ENCODE peak calls at places on chromosomes 11 and 22, in five cellular contexts. One of them, this sample, is unnamed.

GRCh38 chr11:116255234-116255953 is 517.4 kb downstream of the BUD13 start:
- DNase-seq in cardiac muscle cell: no peak
- DNase-seq in fibroblast of lung: no peak
- DNase-seq in aorta: no peak
- DNase-seq in PC-3: no peak
- DNase-seq in this sample: no peak

GRCh38 chr11:115980336-115980735 is 476.1 kb upstream of the CADM1 start:
- DNase-seq in aorta: no peak
- DNase-seq in PC-3: no peak
- DNase-seq in cardiac muscle cell: no peak
- DNase-seq in fibroblast of lung: no peak
- DNase-seq in this sample: no peak

GRCh38 chr11:14244926-14245325 is 114.1 kb downstream of the RRAS2 start:
- DNase-seq in cardiac muscle cell: no peak
- DNase-seq in aorta: no peak
- DNase-seq in PC-3: no peak
- DNase-seq in fibroblast of lung: no peak
- DNase-seq in this sample: no peak

GRCh38 chr11:70204466-70204799 is 1.3 kb downstream of the FADD start:
- DNase-seq in aorta: no peak
- DNase-seq in fibroblast of lung: no peak
- DNase-seq in cardiac muscle cell: no peak
- DNase-seq in PC-3: no peak
- DNase-seq in this sample: no peak

GRCh38 chr11:101446238-101446637 is 137.6 kb downstream of the TRPC6 start:
- DNase-seq in PC-3: peak; percentile 94
- DNase-seq in cardiac muscle cell: peak; percentile 31
- DNase-seq in aorta: no peak
- DNase-seq in fibroblast of lung: peak; percentile 31
- DNase-seq in this sample: no peak

GRCh38 chr11:66857234-66857926 is 516 bp downstream of the LRFN4 start:
- DNase-seq in cardiac muscle cell: no peak
- DNase-seq in PC-3: no peak
- DNase-seq in fibroblast of lung: no peak
- DNase-seq in aorta: no peak
- DNase-seq in this sample: no peak

GRCh38 chr11:78753297-78753696 is 178.6 kb upstream of the NARS2 start:
- DNase-seq in cardiac muscle cell: no peak
- DNase-seq in fibroblast of lung: no peak
- DNase-seq in PC-3: no peak
- DNase-seq in aorta: no peak
- DNase-seq in this sample: no peak

GRCh38 chr11:2737226-2737590 is 37.4 kb upstream of the KCNQ1OT1 start:
- DNase-seq in cardiac muscle cell: no peak
- DNase-seq in aorta: no peak
- DNase-seq in fibroblast of lung: no peak
- DNase-seq in PC-3: peak; percentile 26
- DNase-seq in this sample: no peak

GRCh38 chr11:118998822-118999221 is 884 bp downstream of the CENATAC start:
- DNase-seq in aorta: no peak
- DNase-seq in cardiac muscle cell: peak; percentile 65
- DNase-seq in fibroblast of lung: peak; percentile 39
- DNase-seq in PC-3: peak; percentile 97
- DNase-seq in this sample: no peak

GRCh38 chr11:69540118-69541000 is 58.9 kb downstream of the LINC01488 start:
- DNase-seq in fibroblast of lung: no peak
- DNase-seq in cardiac muscle cell: no peak
- DNase-seq in aorta: peak; percentile 93
- DNase-seq in PC-3: peak; percentile 16
- DNase-seq in this sample: no peak

GRCh38 chr22:30541979-30542810 is 4.3 kb downstream of the SEC14L6 start:
- DNase-seq in cardiac muscle cell: peak; percentile 25
- DNase-seq in PC-3: no peak
- DNase-seq in fibroblast of lung: peak; percentile 5
- DNase-seq in aorta: no peak
- DNase-seq in this sample: no peak

GRCh38 chr11:16863382-16863781 is 124.9 kb downstream of the C11orf58 start:
- DNase-seq in cardiac muscle cell: no peak
- DNase-seq in fibroblast of lung: no peak
- DNase-seq in PC-3: no peak
- DNase-seq in aorta: no peak
- DNase-seq in this sample: no peak

GRCh38 chr11:63508009-63508408 is 2.1 kb downstream of the LGALS12 start:
- DNase-seq in PC-3: peak; percentile 51
- DNase-seq in cardiac muscle cell: peak; percentile 65
- DNase-seq in fibroblast of lung: no peak
- DNase-seq in aorta: no peak
- DNase-seq in this sample: no peak

GRCh38 chr11:14261094-14261493 is 97.9 kb downstream of the RRAS2 start:
- DNase-seq in fibroblast of lung: peak; percentile 46
- DNase-seq in cardiac muscle cell: no peak
- DNase-seq in PC-3: no peak
- DNase-seq in aorta: no peak
- DNase-seq in this sample: no peak

GRCh38 chr11:97683733-97684132 is 1293.9 kb downstream of the JRKL start:
- DNase-seq in PC-3: peak; percentile 32
- DNase-seq in aorta: no peak
- DNase-seq in fibroblast of lung: no peak
- DNase-seq in cardiac muscle cell: peak; percentile 10
- DNase-seq in this sample: no peak

GRCh38 chr11:102950622-102951081 is 4.9 kb downstream of the MMP13 start:
- DNase-seq in fibroblast of lung: peak; percentile 87
- DNase-seq in PC-3: peak; percentile 92
- DNase-seq in cardiac muscle cell: peak; percentile 23
- DNase-seq in aorta: no peak
- DNase-seq in this sample: no peak

GRCh38 chr22:27719535-27720227 is 81.9 kb downstream of the MN1 start:
- DNase-seq in PC-3: no peak
- DNase-seq in cardiac muscle cell: no peak
- DNase-seq in aorta: peak; percentile 66
- DNase-seq in fibroblast of lung: peak; percentile 22
- DNase-seq in this sample: no peak

GRCh38 chr22:31296258-31296657 is 4.0 kb upstream of the PIK3IP1 start:
- DNase-seq in cardiac muscle cell: peak; percentile 58
- DNase-seq in PC-3: no peak
- DNase-seq in fibroblast of lung: peak; percentile 57
- DNase-seq in aorta: no peak
- DNase-seq in this sample: no peak

GRCh38 chr11:1479678-1480118 is 6.9 kb downstream of the MOB2 start:
- DNase-seq in PC-3: no peak
- DNase-seq in fibroblast of lung: no peak
- DNase-seq in aorta: peak; percentile 63
- DNase-seq in cardiac muscle cell: no peak
- DNase-seq in this sample: no peak

GRCh38 chr22:38685761-38686160 is 4.0 kb downstream of the TOMM22 start:
- DNase-seq in fibroblast of lung: no peak
- DNase-seq in aorta: no peak
- DNase-seq in cardiac muscle cell: no peak
- DNase-seq in PC-3: no peak
- DNase-seq in this sample: no peak

GRCh38 chr11:34749666-34750659 is 129.1 kb downstream of the EHF start:
- DNase-seq in fibroblast of lung: peak; percentile 98
- DNase-seq in PC-3: peak; percentile 91
- DNase-seq in aorta: peak; percentile 84
- DNase-seq in cardiac muscle cell: peak; percentile 98
- DNase-seq in this sample: no peak

GRCh38 chr11:16669799-16670415 is 68.5 kb upstream of the C11orf58 start:
- DNase-seq in aorta: no peak
- DNase-seq in PC-3: peak; percentile 69
- DNase-seq in cardiac muscle cell: peak; percentile 15
- DNase-seq in fibroblast of lung: peak; percentile 24
- DNase-seq in this sample: no peak

GRCh38 chr11:5689551-5689983 is at the start of gene TRIM22:
- DNase-seq in fibroblast of lung: peak; percentile 62
- DNase-seq in cardiac muscle cell: peak; percentile 84
- DNase-seq in aorta: no peak
- DNase-seq in PC-3: no peak
- DNase-seq in this sample: peak; percentile 74

GRCh38 chr11:126978155-126978554 is 22.4 kb downstream of the KIRREL3 start:
- DNase-seq in aorta: no peak
- DNase-seq in PC-3: no peak
- DNase-seq in cardiac muscle cell: no peak
- DNase-seq in fibroblast of lung: no peak
- DNase-seq in this sample: no peak

GRCh38 chr11:44368886-44369285 is 58.9 kb upstream of the ALX4 start:
- DNase-seq in PC-3: no peak
- DNase-seq in fibroblast of lung: no peak
- DNase-seq in cardiac muscle cell: no peak
- DNase-seq in aorta: no peak
- DNase-seq in this sample: no peak

GRCh38 chr11:45677811-45678515 is 12.5 kb upstream of the CHST1 start:
- DNase-seq in aorta: peak; percentile 61
- DNase-seq in cardiac muscle cell: no peak
- DNase-seq in PC-3: no peak
- DNase-seq in fibroblast of lung: no peak
- DNase-seq in this sample: no peak

GRCh38 chr22:29726512-29727247 is 6.9 kb downstream of the CABP7 start:
- DNase-seq in fibroblast of lung: no peak
- DNase-seq in cardiac muscle cell: no peak
- DNase-seq in PC-3: no peak
- DNase-seq in aorta: no peak
- DNase-seq in this sample: no peak

DNA sequence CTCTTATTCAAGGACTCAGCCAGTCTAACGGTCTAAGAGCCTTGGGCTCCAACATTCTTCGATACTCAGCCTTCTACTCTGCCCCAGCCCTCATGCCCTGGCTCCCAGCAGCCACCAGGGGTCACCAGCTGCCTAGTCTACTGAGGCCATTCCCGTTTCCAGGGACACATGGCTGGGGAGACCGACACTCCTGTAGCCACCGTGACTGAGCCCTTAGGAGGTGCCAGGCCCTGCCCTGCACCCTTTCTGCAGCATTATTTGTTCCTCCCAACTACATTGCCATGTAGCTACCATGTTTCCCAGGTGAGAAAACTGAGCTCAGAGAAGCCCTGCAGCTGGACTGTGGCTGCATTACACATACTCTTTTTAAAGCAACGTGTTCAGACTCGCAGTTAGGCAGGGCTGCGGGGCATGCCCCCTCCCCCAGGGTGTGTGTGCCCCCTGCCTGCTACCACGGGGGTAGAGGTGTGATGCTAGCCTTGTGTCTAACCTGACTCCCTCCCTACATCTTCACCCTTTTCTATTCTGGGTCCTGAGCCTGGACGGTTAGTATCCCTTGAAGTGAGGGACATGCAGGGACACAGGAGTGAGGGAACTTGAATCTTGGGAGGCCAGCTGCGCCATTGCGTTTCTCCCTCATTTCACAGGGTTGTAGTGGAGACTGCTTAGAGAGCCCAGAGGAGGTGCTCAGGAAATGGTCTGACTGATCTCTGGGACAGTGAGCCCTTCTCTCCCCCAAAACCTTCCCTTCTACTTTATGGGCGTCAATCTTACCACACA is 17.5 kb downstream of the ATG16L2 start:
- DNase-seq in cardiac muscle cell: peak; percentile 83
- DNase-seq in fibroblast of lung: peak; percentile 77
- DNase-seq in PC-3: peak; percentile 76
- DNase-seq in aorta: peak; percentile 94
- DNase-seq in this sample: peak; percentile 40
- H3K27ac ChIP-seq in cardiac muscle cell: peak overlapping the region; percentile 12
- H3K27ac ChIP-seq in fibroblast of lung: no peak overlapping the region
- H3K27ac ChIP-seq in PC-3: no peak overlapping the region
- H3K27ac ChIP-seq in aorta: peak overlapping the region; percentile 85
- H3K27ac ChIP-seq in this sample: no peak overlapping the region

GRCh38 chr11:128738942-128739341 is 45.1 kb downstream of the FLI1 start:
- DNase-seq in aorta: no peak
- DNase-seq in PC-3: no peak
- DNase-seq in fibroblast of lung: no peak
- DNase-seq in cardiac muscle cell: no peak
- DNase-seq in this sample: peak; percentile 48
- H3K4me3 ChIP-seq in aorta: no peak overlapping the region
- H3K4me3 ChIP-seq in PC-3: no peak overlapping the region
- H3K4me3 ChIP-seq in fibroblast of lung: no peak overlapping the region
- H3K4me3 ChIP-seq in cardiac muscle cell: no peak overlapping the region
- H3K4me3 ChIP-seq in this sample: peak overlapping the region; percentile 5

GRCh38 chr11:134124660-134125451 is 56.0 kb downstream of the JAM3 start:
- DNase-seq in fibroblast of lung: peak; percentile 28
- DNase-seq in aorta: peak; percentile 85
- DNase-seq in cardiac muscle cell: peak; percentile 47
- DNase-seq in PC-3: no peak
- DNase-seq in this sample: no peak
- H3K27ac ChIP-seq in fibroblast of lung: peak overlapping the region; percentile 80
- H3K27ac ChIP-seq in aorta: peak overlapping the region; percentile 2
- H3K27ac ChIP-seq in cardiac muscle cell: no peak overlapping the region
- H3K27ac ChIP-seq in PC-3: no peak overlapping the region
- H3K27ac ChIP-seq in this sample: no peak overlapping the region

GRCh38 chr11:19579957-19580356 is 132.7 kb upstream of the NAV2 start:
- DNase-seq in fibroblast of lung: no peak
- DNase-seq in cardiac muscle cell: no peak
- DNase-seq in PC-3: no peak
- DNase-seq in aorta: no peak
- DNase-seq in this sample: no peak
- H3K4me3 ChIP-seq in fibroblast of lung: no peak overlapping the region
- H3K4me3 ChIP-seq in cardiac muscle cell: no peak overlapping the region
- H3K4me3 ChIP-seq in PC-3: no peak overlapping the region
- H3K4me3 ChIP-seq in aorta: no peak overlapping the region
- H3K4me3 ChIP-seq in this sample: no peak overlapping the region

DNA sequence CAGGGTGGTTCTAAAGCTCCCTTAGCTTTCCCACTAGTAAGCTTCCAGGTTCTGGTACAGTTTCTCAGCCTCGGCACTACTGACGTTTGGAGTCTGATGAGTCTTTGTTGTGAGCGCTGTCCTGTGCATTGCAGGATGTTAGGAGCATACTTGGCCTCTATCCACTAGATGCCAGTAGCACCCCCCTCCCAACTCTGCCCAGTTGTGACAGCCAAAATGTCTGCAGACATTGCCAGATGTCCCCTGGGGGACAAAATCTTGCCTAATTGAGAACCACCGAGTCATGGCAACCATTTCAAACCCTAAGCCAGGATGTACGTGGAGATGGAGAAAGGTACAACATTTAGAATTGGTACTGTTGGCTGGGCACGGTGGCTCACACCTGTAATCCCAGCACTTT is 68.7 kb downstream of the PTPRJ start:
- DNase-seq in aorta: no peak
- DNase-seq in cardiac muscle cell: no peak
- DNase-seq in PC-3: peak; percentile 24
- DNase-seq in fibroblast of lung: no peak
- DNase-seq in this sample: no peak
- H3K27ac ChIP-seq in aorta: no peak overlapping the region
- H3K27ac ChIP-seq in cardiac muscle cell: peak overlapping the region; percentile 17
- H3K27ac ChIP-seq in PC-3: peak overlapping the region; percentile 89
- H3K27ac ChIP-seq in fibroblast of lung: no peak overlapping the region
- H3K27ac ChIP-seq in this sample: no peak overlapping the region

GRCh38 chr11:37881741-37882140 is 1283.7 kb upstream of the RAG2 start:
- DNase-seq in fibroblast of lung: no peak
- DNase-seq in PC-3: no peak
- DNase-seq in cardiac muscle cell: no peak
- DNase-seq in aorta: no peak
- DNase-seq in this sample: no peak
- H3K4me3 ChIP-seq in fibroblast of lung: no peak overlapping the region
- H3K4me3 ChIP-seq in PC-3: no peak overlapping the region
- H3K4me3 ChIP-seq in cardiac muscle cell: no peak overlapping the region
- H3K4me3 ChIP-seq in aorta: no peak overlapping the region
- H3K4me3 ChIP-seq in this sample: no peak overlapping the region